ENCODE peak calls at places on chromosomes 1 and 21, in nine cellular contexts. One of them, this sample, is unnamed.

GRCh38 chr1:194829492-194829891 is 1643.1 kb upstream of the B3GALT2 start:
- DNase-seq in ELR: peak; percentile 42
- DNase-seq in OCI-LY7: no peak
- DNase-seq in activated CD8-positive, alpha-beta memory T cell treated with anti-CD3 and anti-CD28 coated beads, Interleukin-2, amount 50 U/mL, for 4 hours: no peak
- DNase-seq in Right ventricle myocardium superior: no peak
- DNase-seq in esophagus squamous epithelium: no peak
- DNase-seq in bronchial epithelial cell: no peak
- DNase-seq in CD8-positive, alpha-beta memory T cell: no peak
- DNase-seq in stimulated activated CD4-positive, alpha-beta T cell treated with anti-CD3 and anti-CD28 coated beads, TNF-alpha, amount 100 ng/mL, for 1 hour: no peak
- DNase-seq in this sample: peak; percentile 57

GRCh38 chr1:235127774-235128452 is 724 bp downstream of the TOMM20 start:
- DNase-seq in ELR: no peak
- DNase-seq in OCI-LY7: peak; percentile 54
- DNase-seq in activated CD8-positive, alpha-beta memory T cell treated with anti-CD3 and anti-CD28 coated beads, Interleukin-2, amount 50 U/mL, for 4 hours: no peak
- DNase-seq in Right ventricle myocardium superior: no peak
- DNase-seq in esophagus squamous epithelium: no peak
- DNase-seq in bronchial epithelial cell: no peak
- DNase-seq in CD8-positive, alpha-beta memory T cell: no peak
- DNase-seq in stimulated activated CD4-positive, alpha-beta T cell treated with anti-CD3 and anti-CD28 coated beads, TNF-alpha, amount 100 ng/mL, for 1 hour: no peak
- DNase-seq in this sample: peak; percentile 13

GRCh38 chr1:205601209-205601608 is 30.6 kb downstream of the ELK4 start:
- DNase-seq in ELR: no peak
- DNase-seq in OCI-LY7: no peak
- DNase-seq in activated CD8-positive, alpha-beta memory T cell treated with anti-CD3 and anti-CD28 coated beads, Interleukin-2, amount 50 U/mL, for 4 hours: no peak
- DNase-seq in Right ventricle myocardium superior: no peak
- DNase-seq in esophagus squamous epithelium: no peak
- DNase-seq in bronchial epithelial cell: no peak
- DNase-seq in CD8-positive, alpha-beta memory T cell: no peak
- DNase-seq in stimulated activated CD4-positive, alpha-beta T cell treated with anti-CD3 and anti-CD28 coated beads, TNF-alpha, amount 100 ng/mL, for 1 hour: no peak
- DNase-seq in this sample: no peak

GRCh38 chr1:118826669-118827068 is 161.5 kb downstream of the TBX15 start:
- DNase-seq in ELR: peak; percentile 10
- DNase-seq in OCI-LY7: no peak
- DNase-seq in activated CD8-positive, alpha-beta memory T cell treated with anti-CD3 and anti-CD28 coated beads, Interleukin-2, amount 50 U/mL, for 4 hours: no peak
- DNase-seq in Right ventricle myocardium superior: no peak
- DNase-seq in esophagus squamous epithelium: no peak
- DNase-seq in bronchial epithelial cell: peak; percentile 55
- DNase-seq in CD8-positive, alpha-beta memory T cell: no peak
- DNase-seq in stimulated activated CD4-positive, alpha-beta T cell treated with anti-CD3 and anti-CD28 coated beads, TNF-alpha, amount 100 ng/mL, for 1 hour: no peak
- DNase-seq in this sample: peak; percentile 1

GRCh38 chr1:202505356-202505755 is 156.9 kb downstream of the PPP1R12B start:
- DNase-seq in ELR: peak; percentile 55
- DNase-seq in OCI-LY7: no peak
- DNase-seq in activated CD8-positive, alpha-beta memory T cell treated with anti-CD3 and anti-CD28 coated beads, Interleukin-2, amount 50 U/mL, for 4 hours: no peak
- DNase-seq in Right ventricle myocardium superior: no peak
- DNase-seq in esophagus squamous epithelium: no peak
- DNase-seq in bronchial epithelial cell: peak; percentile 66
- DNase-seq in CD8-positive, alpha-beta memory T cell: no peak
- DNase-seq in stimulated activated CD4-positive, alpha-beta T cell treated with anti-CD3 and anti-CD28 coated beads, TNF-alpha, amount 100 ng/mL, for 1 hour: no peak
- DNase-seq in this sample: peak; percentile 62

GRCh38 chr21:34320006-34320405 is 43.8 kb upstream of the KCNE2 start:
- DNase-seq in ELR: no peak
- DNase-seq in OCI-LY7: no peak
- DNase-seq in activated CD8-positive, alpha-beta memory T cell treated with anti-CD3 and anti-CD28 coated beads, Interleukin-2, amount 50 U/mL, for 4 hours: no peak
- DNase-seq in Right ventricle myocardium superior: no peak
- DNase-seq in esophagus squamous epithelium: no peak
- DNase-seq in bronchial epithelial cell: no peak
- DNase-seq in CD8-positive, alpha-beta memory T cell: no peak
- DNase-seq in stimulated activated CD4-positive, alpha-beta T cell treated with anti-CD3 and anti-CD28 coated beads, TNF-alpha, amount 100 ng/mL, for 1 hour: no peak
- DNase-seq in this sample: no peak

GRCh38 chr21:38664315-38664714 is 141.4 kb upstream of the ETS2 start:
- DNase-seq in ELR: no peak
- DNase-seq in OCI-LY7: no peak
- DNase-seq in activated CD8-positive, alpha-beta memory T cell treated with anti-CD3 and anti-CD28 coated beads, Interleukin-2, amount 50 U/mL, for 4 hours: no peak
- DNase-seq in Right ventricle myocardium superior: no peak
- DNase-seq in esophagus squamous epithelium: no peak
- DNase-seq in bronchial epithelial cell: no peak
- DNase-seq in CD8-positive, alpha-beta memory T cell: no peak
- DNase-seq in stimulated activated CD4-positive, alpha-beta T cell treated with anti-CD3 and anti-CD28 coated beads, TNF-alpha, amount 100 ng/mL, for 1 hour: no peak
- DNase-seq in this sample: no peak

GRCh38 chr1:35269190-35269988 is 880 bp downstream of the ZMYM4 start:
- DNase-seq in ELR: peak; percentile 23
- DNase-seq in OCI-LY7: peak; percentile 17
- DNase-seq in activated CD8-positive, alpha-beta memory T cell treated with anti-CD3 and anti-CD28 coated beads, Interleukin-2, amount 50 U/mL, for 4 hours: no peak
- DNase-seq in Right ventricle myocardium superior: no peak
- DNase-seq in esophagus squamous epithelium: no peak
- DNase-seq in bronchial epithelial cell: peak; percentile 32
- DNase-seq in CD8-positive, alpha-beta memory T cell: no peak
- DNase-seq in stimulated activated CD4-positive, alpha-beta T cell treated with anti-CD3 and anti-CD28 coated beads, TNF-alpha, amount 100 ng/mL, for 1 hour: no peak
- DNase-seq in this sample: no peak

GRCh38 chr1:51558375-51558924 is 39.4 kb upstream of the EPS15 start:
- DNase-seq in ELR: peak; percentile 92
- DNase-seq in OCI-LY7: no peak
- DNase-seq in activated CD8-positive, alpha-beta memory T cell treated with anti-CD3 and anti-CD28 coated beads, Interleukin-2, amount 50 U/mL, for 4 hours: no peak
- DNase-seq in Right ventricle myocardium superior: no peak
- DNase-seq in esophagus squamous epithelium: no peak
- DNase-seq in bronchial epithelial cell: peak; percentile 90
- DNase-seq in CD8-positive, alpha-beta memory T cell: no peak
- DNase-seq in stimulated activated CD4-positive, alpha-beta T cell treated with anti-CD3 and anti-CD28 coated beads, TNF-alpha, amount 100 ng/mL, for 1 hour: no peak
- DNase-seq in this sample: peak; percentile 96

GRCh38 chr1:220271706-220272046 is 577 bp downstream of the RAB3GAP2 start:
- DNase-seq in ELR: peak; percentile 50
- DNase-seq in OCI-LY7: no peak
- DNase-seq in activated CD8-positive, alpha-beta memory T cell treated with anti-CD3 and anti-CD28 coated beads, Interleukin-2, amount 50 U/mL, for 4 hours: no peak
- DNase-seq in Right ventricle myocardium superior: no peak
- DNase-seq in esophagus squamous epithelium: no peak
- DNase-seq in bronchial epithelial cell: peak; percentile 34
- DNase-seq in CD8-positive, alpha-beta memory T cell: no peak
- DNase-seq in stimulated activated CD4-positive, alpha-beta T cell treated with anti-CD3 and anti-CD28 coated beads, TNF-alpha, amount 100 ng/mL, for 1 hour: no peak
- DNase-seq in this sample: peak; percentile 24

GRCh38 chr1:74430496-74430895 is 81.9 kb downstream of the LRRC53 start:
- DNase-seq in ELR: no peak
- DNase-seq in OCI-LY7: no peak
- DNase-seq in activated CD8-positive, alpha-beta memory T cell treated with anti-CD3 and anti-CD28 coated beads, Interleukin-2, amount 50 U/mL, for 4 hours: no peak
- DNase-seq in Right ventricle myocardium superior: no peak
- DNase-seq in esophagus squamous epithelium: no peak
- DNase-seq in bronchial epithelial cell: no peak
- DNase-seq in CD8-positive, alpha-beta memory T cell: no peak
- DNase-seq in stimulated activated CD4-positive, alpha-beta T cell treated with anti-CD3 and anti-CD28 coated beads, TNF-alpha, amount 100 ng/mL, for 1 hour: no peak
- DNase-seq in this sample: no peak

GRCh38 chr1:240455228-240455821 is 156.6 kb downstream of the GREM2 start:
- DNase-seq in ELR: peak; percentile 45
- DNase-seq in OCI-LY7: peak; percentile 4
- DNase-seq in activated CD8-positive, alpha-beta memory T cell treated with anti-CD3 and anti-CD28 coated beads, Interleukin-2, amount 50 U/mL, for 4 hours: no peak
- DNase-seq in Right ventricle myocardium superior: no peak
- DNase-seq in esophagus squamous epithelium: no peak
- DNase-seq in bronchial epithelial cell: peak; percentile 12
- DNase-seq in CD8-positive, alpha-beta memory T cell: peak; percentile 6
- DNase-seq in stimulated activated CD4-positive, alpha-beta T cell treated with anti-CD3 and anti-CD28 coated beads, TNF-alpha, amount 100 ng/mL, for 1 hour: no peak
- DNase-seq in this sample: peak; percentile 56

GRCh38 chr1:51072651-51073050 is 29.4 kb upstream of the C1orf185 start:
- DNase-seq in ELR: no peak
- DNase-seq in OCI-LY7: no peak
- DNase-seq in activated CD8-positive, alpha-beta memory T cell treated with anti-CD3 and anti-CD28 coated beads, Interleukin-2, amount 50 U/mL, for 4 hours: no peak
- DNase-seq in Right ventricle myocardium superior: no peak
- DNase-seq in esophagus squamous epithelium: no peak
- DNase-seq in bronchial epithelial cell: no peak
- DNase-seq in CD8-positive, alpha-beta memory T cell: no peak
- DNase-seq in stimulated activated CD4-positive, alpha-beta T cell treated with anti-CD3 and anti-CD28 coated beads, TNF-alpha, amount 100 ng/mL, for 1 hour: no peak
- DNase-seq in this sample: no peak

GRCh38 chr1:241779897-241780296 is 68.1 kb upstream of the EXO1 start:
- DNase-seq in ELR: no peak
- DNase-seq in OCI-LY7: no peak
- DNase-seq in activated CD8-positive, alpha-beta memory T cell treated with anti-CD3 and anti-CD28 coated beads, Interleukin-2, amount 50 U/mL, for 4 hours: no peak
- DNase-seq in Right ventricle myocardium superior: no peak
- DNase-seq in esophagus squamous epithelium: no peak
- DNase-seq in bronchial epithelial cell: no peak
- DNase-seq in CD8-positive, alpha-beta memory T cell: no peak
- DNase-seq in stimulated activated CD4-positive, alpha-beta T cell treated with anti-CD3 and anti-CD28 coated beads, TNF-alpha, amount 100 ng/mL, for 1 hour: no peak
- DNase-seq in this sample: no peak